ENCODE peak calls at places on chromosomes 7 and 10, in nine cellular contexts. N is stimulated activated CD4-positive, alpha-beta T cell treated with anti-CD3 and anti-CD28 coated beads, TNF-alpha, amount 100 ng/mL, for 4 hours; M is stomach; Q is NCI-H2029 treated with DMSO at 0.1 percent for 48 hours; V is cerebellum; K is Calu3; W is tibial artery; O is germinal center; H is C1 segment of cervical spinal cord. G is an unnamed sample.

GRCh38 chr7:21566094-21566493 is 23.3 kb downstream of the DNAH11 start:
- DNase-seq in N (no peak), M (no peak), Q (no peak), V (no peak), K (peak), W (no peak), O (no peak), H (no peak), G (no peak)

GRCh38 chr7:146486519-146486918 is 369.9 kb downstream of the CNTNAP2 start:
- DNase-seq in N (no peak), M (no peak), Q (no peak), V (peak), K (no peak), W (no peak), O (no peak), H (no peak), G (no peak)

GRCh38 chr10:100749309-100750217 is 4.2 kb downstream of the PAX2 start:
- DNase-seq in N (no peak), M (no peak), Q (no peak), V (no peak), K (no peak), W (no peak), O (no peak), H (no peak), G (no peak)

GRCh38 chr7:150365673-150366398 is 2.8 kb upstream of the REPIN1 start:
- DNase-seq in N (no peak), M (no peak), Q (no peak), V (no peak), K (no peak), W (no peak), O (peak), H (no peak), G (no peak)

GRCh38 chr7:15546272-15546792 is 15.5 kb downstream of the AGMO start:
- DNase-seq in N (no peak), M (no peak), Q (no peak), V (no peak), K (no peak), W (no peak), O (no peak), H (no peak), G (no peak)

GRCh38 chr10:112227331-112227961 is 43.9 kb upstream of the GPAM start:
- DNase-seq in N (no peak), M (no peak), Q (no peak), V (no peak), K (peak), W (no peak), O (no peak), H (no peak), G (no peak)

GRCh38 chr7:25795824-25796235 is 356.2 kb upstream of the NFE2L3 start:
- DNase-seq in N (no peak), M (no peak), Q (no peak), V (no peak), K (no peak), W (no peak), O (no peak), H (no peak), G (no peak)

GRCh38 chr7:98151884-98152283 is 45.2 kb downstream of the LMTK2 start:
- DNase-seq in N (no peak), M (no peak), Q (no peak), V (no peak), K (no peak), W (no peak), O (no peak), H (no peak), G (no peak)

GRCh38 chr7:158401826-158402225 is 185.8 kb downstream of the PTPRN2 start:
- DNase-seq in N (no peak), M (no peak), Q (no peak), V (no peak), K (no peak), W (no peak), O (no peak), H (no peak), G (no peak)

GRCh38 chr10:57699944-57700343 is 567.8 kb downstream of the IPMK start:
- DNase-seq in N (no peak), M (no peak), Q (no peak), V (no peak), K (peak), W (no peak), O (no peak), H (no peak), G (no peak)